ENCODE peak calls at places on chromosomes 13 and 19, in seven cellular contexts. O is NCI-H2081, U is globus pallidus, L is dermis microvascular lymphatic vessel endothelial cell, J is frontal cortex, X is tibial artery, T is activated T-cell treated with anti-CD3 and anti-CD28 coated beads for 1 hour. R is an unnamed sample.

GRCh38 chr19:30516111-30516510 is 143.9 kb downstream of the ZNF536 start:
- DNase-seq in O (no peak), U (no peak), L (no peak), J (no peak), X (no peak), T (no peak), R (no peak)

GRCh38 chr19:54364775-54365257 is at the start of gene LAIR1:
- DNase-seq in O (no peak), U (peak), L (no peak), J (no peak), X (peak), T (peak), R (no peak)

GRCh38 chr13:93409816-93410215 is 183.2 kb downstream of the GPC6 start:
- DNase-seq in O (no peak), U (no peak), L (no peak), J (no peak), X (no peak), T (no peak), R (no peak)

GRCh38 chr13:32117696-32118095 is 86.1 kb downstream of the FRY start:
- DNase-seq in O (no peak), U (no peak), L (no peak), J (no peak), X (peak), T (no peak), R (no peak)

GRCh38 chr13:36084131-36084530 is 47.1 kb downstream of the DCLK1 start:
- DNase-seq in O (no peak), U (no peak), L (no peak), J (no peak), X (no peak), T (no peak), R (no peak)

GRCh38 chr13:113004126-113004525 is 35.1 kb downstream of the MCF2L start:
- DNase-seq in O (no peak), U (no peak), L (no peak), J (no peak), X (no peak), T (no peak), R (no peak)

GRCh38 chr13:90868321-90868920 is 479.1 kb upstream of the MIR17HG start:
- DNase-seq in O (peak), U (peak), L (peak), J (no peak), X (no peak), T (no peak), R (no peak)

GRCh38 chr19:3068071-3068470 is 5.8 kb upstream of the TLE5 start:
- DNase-seq in O (peak), U (no peak), L (no peak), J (no peak), X (peak), T (no peak), R (no peak)

GRCh38 chr13:58704953-58705352 is 1073.4 kb downstream of the PCDH17 start:
- DNase-seq in O (no peak), U (no peak), L (no peak), J (no peak), X (no peak), T (no peak), R (no peak)

GRCh38 chr13:42728507-42729180 is 52.7 kb upstream of the FAM216B start:
- DNase-seq in O (no peak), U (no peak), L (no peak), J (no peak), X (no peak), T (no peak), R (no peak)